ENCODE peak calls at places on chromosomes 11 and 22, in eight cellular contexts. V is lower leg skin, O is cardiac muscle cell, F is fibroblast of mammary gland, B is fibroblast of the aortic adventitia, W is lung, Y is ovary, P is K562. Z is an unnamed sample.

GRCh38 chr11:116556483-116556882 is 216.3 kb downstream of the BUD13 start:
- DNase-seq in W (no peak), F (no peak), O (no peak), Y (no peak), V (no peak), P (no peak), B (no peak), Z (no peak)

GRCh38 chr11:17353228-17354021 is 1.8 kb downstream of the NCR3LG1 start:
- DNase-seq in F (peak; percentile 70), V (peak; percentile 93), O (peak; percentile 90), Y (peak; percentile 76), P (peak; percentile 72), W (peak; percentile 64), B (peak; percentile 74), Z (no peak)

GRCh38 chr22:49788492-49788891 is 39.2 kb downstream of the BRD1 start:
- DNase-seq in V (peak; percentile 92), W (no peak), B (peak; percentile 39), P (no peak), F (peak; percentile 30), O (peak; percentile 29), Y (peak; percentile 39), Z (no peak)

GRCh38 chr11:116661056-116661455 is 111.7 kb downstream of the BUD13 start:
- DNase-seq in Y (no peak), F (no peak), B (no peak), W (no peak), V (peak; percentile 29), O (no peak), P (no peak), Z (no peak)

GRCh38 chr11:107549253-107549953 is 16.1 kb downstream of the ALKBH8 start:
- DNase-seq in W (no peak), Y (no peak), P (peak; percentile 41), B (peak; percentile 71), F (peak; percentile 65), V (no peak), O (peak; percentile 65), Z (no peak)

GRCh38 chr11:85182437-85183109 is 444.6 kb downstream of the DLG2 start:
- DNase-seq in F (peak; percentile 45), V (no peak), O (no peak), W (no peak), B (peak; percentile 10), Y (no peak), P (no peak), Z (no peak)

GRCh38 chr11:77039491-77040400 is 5.5 kb downstream of the B3GNT6 start:
- DNase-seq in O (peak; percentile 55), Y (no peak), F (peak; percentile 42), W (no peak), B (peak; percentile 37), P (no peak), V (no peak), Z (no peak)

GRCh38 chr11:55942785-55943392 is 6.7 kb upstream of the OR5I1 start:
- DNase-seq in Y (no peak), W (no peak), P (peak; percentile 4), F (peak; percentile 43), O (peak; percentile 27), V (no peak), B (peak; percentile 21), Z (no peak)

GRCh38 chr22:38240734-38241252 is 32.0 kb downstream of the TMEM184B start:
- DNase-seq in Y (no peak), W (no peak), B (peak; percentile 86), O (peak; percentile 83), F (peak; percentile 87), P (peak; percentile 27), V (no peak), Z (no peak)

GRCh38 chr11:96319901-96320656 is 22.9 kb downstream of the MAML2 start:
- DNase-seq in V (no peak), F (no peak), P (no peak), W (no peak), B (no peak), Y (no peak), O (no peak), Z (no peak)

GRCh38 chr11:126007263-126007662 is 55.4 kb downstream of the CDON start:
- DNase-seq in F (peak; percentile 69), B (peak; percentile 35), W (no peak), V (no peak), Y (no peak), P (peak; percentile 12), O (peak; percentile 37), Z (no peak)

GRCh38 chr22:40982482-40983385 is 31.6 kb downstream of the RBX1 start:
- DNase-seq in V (no peak), O (no peak), P (no peak), Y (no peak), F (no peak), B (no peak), W (no peak), Z (no peak)

GRCh38 chr11:44319170-44319551 is 9.2 kb upstream of the ALX4 start:
- DNase-seq in W (no peak), B (no peak), V (no peak), F (no peak), O (no peak), P (no peak), Y (no peak), Z (no peak)

GRCh38 chr11:46677991-46678740 is 22.3 kb downstream of the ARHGAP1 start:
- DNase-seq in Y (no peak), W (no peak), P (no peak), B (no peak), V (no peak), F (peak; percentile 59), O (no peak), Z (no peak)

GRCh38 chr22:17540481-17540880 is 22.8 kb upstream of the SLC25A18 start:
- DNase-seq in O (no peak), W (no peak), Y (no peak), P (peak; percentile 67), B (no peak), F (no peak), V (peak; percentile 54), Z (no peak)

GRCh38 chr11:116529681-116530080 is 243.1 kb downstream of the BUD13 start:
- DNase-seq in P (no peak), W (no peak), V (peak; percentile 37), B (no peak), O (no peak), F (no peak), Y (no peak), Z (no peak)

GRCh38 chr22:38732251-38732815 is 23.5 kb downstream of the SUN2 start:
- DNase-seq in P (no peak), V (no peak), B (no peak), W (no peak), Y (no peak), O (no peak), F (no peak), Z (no peak)

GRCh38 chr11:112880454-112880853 is 80.8 kb upstream of the NCAM1 start:
- DNase-seq in O (no peak), F (no peak), B (no peak), V (no peak), P (no peak), Y (no peak), W (no peak), Z (no peak)

GRCh38 chr11:35393093-35393492 is 26.3 kb downstream of the SLC1A2 start:
- DNase-seq in F (peak; percentile 49), P (no peak), V (no peak), B (no peak), Y (no peak), O (no peak), W (no peak), Z (no peak)

GRCh38 chr11:119709171-119709570 is 19.8 kb downstream of the NECTIN1 start:
- DNase-seq in W (no peak), F (no peak), Y (no peak), V (no peak), B (no peak), O (no peak), P (no peak), Z (no peak)
- H3K4me3 ChIP-seq in W (no peak overlapping the region), F (no peak overlapping the region), Y (no peak overlapping the region), V (no peak overlapping the region), B (no peak overlapping the region), O (no peak overlapping the region), P (no peak overlapping the region), Z (no peak overlapping the region)

DNA sequence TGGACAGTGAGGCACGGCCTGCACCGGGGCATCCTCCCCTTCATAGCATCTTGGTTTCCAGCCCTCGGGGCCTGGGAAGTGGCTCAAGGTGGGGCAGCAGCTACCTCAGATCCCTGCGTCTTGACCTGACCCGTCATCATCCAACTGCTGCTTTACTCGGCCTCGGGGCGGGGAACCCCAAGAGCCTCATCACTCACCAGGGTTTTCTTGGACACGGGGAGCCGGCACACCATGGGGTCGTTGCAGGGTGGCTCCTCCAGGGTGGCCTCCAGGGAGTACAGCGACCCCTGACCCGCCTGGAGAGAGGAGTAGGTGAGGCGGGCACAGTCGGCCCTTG is 651 bp downstream of the CTSF start:
- DNase-seq in F (no peak), B (no peak), P (no peak), O (no peak), V (no peak), W (no peak), Y (no peak), Z (no peak)
- H3K4me3 ChIP-seq in F (peak overlapping the region; percentile 26), B (peak overlapping the region; percentile 63), P (peak overlapping the region; percentile 48), O (no peak overlapping the region), V (no peak overlapping the region), W (no peak overlapping the region), Y (peak overlapping the region; percentile 50), Z (peak overlapping the region; percentile 86)

DNA sequence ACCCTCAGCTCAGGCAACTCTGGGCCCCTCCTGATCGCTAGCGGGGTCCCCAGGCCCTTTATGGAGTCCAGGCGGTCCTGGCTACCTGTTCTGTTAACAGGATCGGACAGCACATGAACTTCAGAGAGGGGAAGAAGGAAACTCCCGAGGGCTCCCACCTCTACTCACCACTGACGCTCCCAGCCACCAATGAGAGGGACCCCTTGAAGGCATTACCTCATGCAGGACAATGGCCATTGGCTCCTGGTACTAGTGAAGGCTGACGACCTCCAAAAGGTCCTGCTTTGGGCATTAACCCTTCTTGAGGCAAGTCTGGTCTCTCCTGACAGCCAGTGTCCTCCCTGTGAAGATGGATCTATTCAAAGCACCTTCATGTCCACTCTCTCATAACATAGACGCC is 71.5 kb upstream of the LMO1 start:
- DNase-seq in F (no peak), V (no peak), W (no peak), B (no peak), P (no peak), Y (no peak), O (no peak), Z (no peak)
- H3K4me3 ChIP-seq in F (no peak overlapping the region), V (no peak overlapping the region), W (no peak overlapping the region), B (no peak overlapping the region), P (no peak overlapping the region), Y (no peak overlapping the region), O (no peak overlapping the region), Z (no peak overlapping the region)

GRCh38 chr11:26478710-26479109 is 93.4 kb downstream of the MUC15 start:
- DNase-seq in Y (no peak), B (no peak), F (peak; percentile 5), V (no peak), W (no peak), O (no peak), P (no peak), Z (no peak)

GRCh38 chr11:26477406-26477805 is 94.7 kb downstream of the MUC15 start:
- DNase-seq in P (no peak), V (no peak), B (no peak), O (no peak), F (no peak), W (no peak), Y (no peak), Z (no peak)

GRCh38 chr11:26480041-26480440 is 92.0 kb downstream of the MUC15 start:
- DNase-seq in F (peak; percentile 11), Y (no peak), W (no peak), V (no peak), B (no peak), O (no peak), P (no peak), Z (no peak)

DNA sequence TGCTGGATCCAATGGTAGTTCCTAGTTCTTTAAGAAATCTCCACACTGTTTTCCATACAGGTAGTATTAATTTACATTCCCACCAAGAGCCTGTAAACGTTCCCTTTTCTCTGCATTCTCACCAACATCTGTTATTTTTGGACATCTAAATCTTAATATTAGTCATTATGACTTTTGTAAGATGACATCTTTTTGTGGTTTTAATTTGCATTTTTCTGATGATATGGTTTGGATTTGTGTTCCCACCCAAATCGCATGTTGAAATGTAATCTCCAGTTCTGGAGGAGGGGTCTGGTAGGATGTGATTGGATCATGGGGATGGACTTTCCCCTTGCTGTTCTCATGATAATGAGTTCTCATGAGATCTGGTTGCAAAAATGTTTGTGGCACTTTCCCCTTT is 89.0 kb downstream of the MUC15 start:
- DNase-seq in W (no peak), Y (no peak), O (no peak), P (no peak), F (peak; percentile 81), B (peak; percentile 42), V (no peak), Z (no peak)
- H3K4me3 ChIP-seq in W (no peak overlapping the region), Y (no peak overlapping the region), O (no peak overlapping the region), P (no peak overlapping the region), F (no peak overlapping the region), B (no peak overlapping the region), V (no peak overlapping the region), Z (no peak overlapping the region)

Z was measured in esophagus squamous epithelium.